ENCODE peak calls at places on chromosome 17, in nine cellular contexts. Z, F, V, A, I, S, K, H and Q are unnamed samples.
A peak's percentile ranks its signal among the peaks of the same experiment; 100 is the strongest.

GRCh38 chr17:54992797-54993639 is 24.5 kb downstream of the STXBP4 start:
- DNase-seq in Z (no peak), F (no peak), V (peak; percentile 58), A (no peak), I (peak; percentile 74), S (peak; percentile 63), K (peak; percentile 69), H (peak; percentile 66), Q (peak; percentile 13)

GRCh38 chr17:65022751-65023421 is 33.7 kb downstream of the GNA13 start:
- DNase-seq in Z (no peak), F (no peak), V (peak; percentile 68), A (no peak), I (peak; percentile 45), S (peak; percentile 95), K (no peak), H (peak; percentile 28), Q (peak; percentile 84)

GRCh38 chr17:81317992-81318391 is 22.9 kb upstream of the SLC38A10 start:
- DNase-seq in Z (no peak), F (no peak), V (no peak), A (no peak), I (no peak), S (no peak), K (no peak), H (no peak), Q (no peak)

GRCh38 chr17:44820631-44821196 is 9.4 kb downstream of the GJC1 start:
- DNase-seq in Z (no peak), F (no peak), V (peak; percentile 90), A (no peak), I (peak; percentile 81), S (no peak), K (no peak), H (peak; percentile 72), Q (no peak)

GRCh38 chr17:79108870-79109269 is 34.2 kb downstream of the ENGASE start:
- DNase-seq in Z (no peak), F (no peak), V (no peak), A (no peak), I (no peak), S (no peak), K (no peak), H (no peak), Q (no peak)

GRCh38 chr17:80377798-80378197 is 37.2 kb upstream of the ENDOV start:
- DNase-seq in Z (no peak), F (no peak), V (no peak), A (no peak), I (no peak), S (no peak), K (no peak), H (no peak), Q (no peak)

GRCh38 chr17:57551321-57552079 is 193.6 kb downstream of the CCDC182 start:
- DNase-seq in Z (no peak), F (peak; percentile 57), V (no peak), A (peak; percentile 76), I (no peak), S (peak; percentile 85), K (no peak), H (no peak), Q (peak; percentile 51)

GRCh38 chr17:44547625-44548297 is 9.5 kb upstream of the FZD2 start:
- DNase-seq in Z (no peak), F (no peak), V (peak; percentile 50), A (no peak), I (no peak), S (no peak), K (no peak), H (peak; percentile 59), Q (no peak)

GRCh38 chr17:47275245-47275984 is 21.8 kb downstream of the ITGB3 start:
- DNase-seq in Z (peak; percentile 87), F (no peak), V (peak; percentile 83), A (no peak), I (peak; percentile 94), S (no peak), K (peak; percentile 93), H (peak; percentile 86), Q (no peak)

GRCh38 chr17:51668963-51669246 is 408.6 kb downstream of the UTP18 start:
- DNase-seq in Z (no peak), F (no peak), V (no peak), A (no peak), I (no peak), S (no peak), K (no peak), H (no peak), Q (no peak)

GRCh38 chr17:34025179-34025551 is 229.9 kb upstream of the CCL2 start:
- DNase-seq in Z (no peak), F (no peak), V (no peak), A (peak; percentile 61), I (no peak), S (peak; percentile 15), K (no peak), H (no peak), Q (no peak)

GRCh38 chr17:48912476-48912875 is 4.3 kb downstream of the UBE2Z start:
- DNase-seq in Z (no peak), F (no peak), V (no peak), A (no peak), I (no peak), S (no peak), K (no peak), H (no peak), Q (no peak)

GRCh38 chr17:561118-561517 is 153.5 kb downstream of the VPS53 start:
- DNase-seq in Z (no peak), F (no peak), V (peak; percentile 66), A (no peak), I (peak; percentile 32), S (no peak), K (no peak), H (peak; percentile 19), Q (no peak)

GRCh38 chr17:45409659-45410076 is 23.0 kb downstream of the ARHGAP27 start:
- DNase-seq in Z (no peak), F (no peak), V (no peak), A (no peak), I (no peak), S (no peak), K (no peak), H (no peak), Q (no peak)

GRCh38 chr17:12320286-12320685 is 299.6 kb downstream of the MAP2K4 start:
- DNase-seq in Z (no peak), F (no peak), V (peak; percentile 48), A (no peak), I (no peak), S (no peak), K (no peak), H (no peak), Q (no peak)

GRCh38 chr17:18965530-18966236 is 13.7 kb downstream of the SLC5A10 start:
- DNase-seq in Z (no peak), F (no peak), V (no peak), A (no peak), I (no peak), S (no peak), K (no peak), H (no peak), Q (no peak)

GRCh38 chr17:18963126-18964017 is 11.4 kb downstream of the SLC5A10 start:
- DNase-seq in Z (no peak), F (no peak), V (no peak), A (no peak), I (no peak), S (no peak), K (no peak), H (no peak), Q (no peak)

GRCh38 chr17:18962494-18962815 is 10.5 kb downstream of the SLC5A10 start:
- DNase-seq in Z (no peak), F (no peak), V (no peak), A (no peak), I (no peak), S (no peak), K (no peak), H (no peak), Q (no peak)

GRCh38 chr17:18964018-18964351 is 12.0 kb downstream of the SLC5A10 start:
- DNase-seq in Z (no peak), F (no peak), V (no peak), A (no peak), I (no peak), S (no peak), K (no peak), H (no peak), Q (no peak)

DNA sequence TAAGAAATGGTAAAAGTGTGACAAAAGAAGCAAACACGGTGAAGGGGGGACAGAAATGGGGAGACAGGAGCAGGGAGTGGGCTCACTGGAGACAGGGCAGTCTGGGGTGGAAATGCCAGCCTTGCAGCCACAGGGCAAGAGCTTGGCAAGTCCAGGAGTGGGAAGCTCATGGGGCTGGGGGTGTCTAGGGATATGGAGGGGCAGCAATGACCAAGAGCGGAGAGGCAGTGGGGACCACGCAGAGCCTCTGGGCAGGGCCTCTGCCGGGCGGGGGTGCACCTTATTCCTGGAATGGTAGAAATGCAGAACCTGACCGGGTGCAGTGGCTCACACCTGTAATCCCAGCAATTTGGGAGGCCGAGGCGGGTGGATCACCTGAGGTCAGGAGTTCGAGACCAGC is 12.6 kb downstream of the SLC5A10 start:
- DNase-seq in Z (no peak), F (no peak), V (no peak), A (no peak), I (no peak), S (no peak), K (no peak), H (no peak), Q (no peak)
- TF ChIP-seq CTCF in Z (no peak), F (no peak), V (no peak), A (no peak), I (no peak), S (no peak), K (no peak), H (no peak), Q (no peak)

DNA sequence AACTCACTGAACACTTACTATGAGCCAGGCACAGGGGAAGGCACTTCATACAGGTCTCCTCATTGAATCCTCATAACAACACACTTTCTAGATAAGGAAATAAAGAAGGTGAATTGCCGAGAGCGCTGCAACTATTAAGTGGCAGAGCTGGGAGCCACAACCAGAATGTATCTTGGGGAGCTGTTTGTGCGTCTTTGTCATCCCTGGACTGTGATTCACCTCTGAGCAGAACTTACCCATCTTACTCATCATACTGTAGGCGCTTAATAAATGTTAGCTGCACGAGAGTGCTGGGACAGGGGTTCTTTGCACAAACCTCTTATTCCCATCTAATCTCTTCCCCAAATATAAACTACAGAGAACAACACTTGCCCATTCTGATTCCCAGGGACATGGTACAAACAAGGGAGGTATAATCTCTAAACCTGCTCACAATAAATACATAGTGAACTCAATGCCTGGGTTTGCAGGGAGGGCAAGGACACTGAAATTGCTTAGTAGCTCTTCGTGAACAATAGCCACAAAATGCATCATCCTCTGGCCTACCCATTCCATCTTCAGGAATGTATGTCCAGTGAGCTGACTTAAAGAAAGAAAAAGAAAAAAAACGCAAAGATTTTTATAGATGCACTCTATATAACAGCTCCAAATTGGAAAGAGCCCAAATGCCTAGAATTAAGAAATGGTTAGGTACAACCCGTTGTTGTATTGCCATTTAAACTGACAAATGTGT is 43.0 kb downstream of the MYO18A start:
- DNase-seq in Z (no peak), F (no peak), V (no peak), A (no peak), I (peak; percentile 34), S (no peak), K (no peak), H (no peak), Q (no peak)
- H3K4me3 ChIP-seq in Z (no peak overlapping the region), F (no peak overlapping the region), V (no peak overlapping the region), A (no peak overlapping the region), I (no peak overlapping the region), S (no peak overlapping the region), K (no peak overlapping the region), H (no peak overlapping the region), Q (no peak overlapping the region)

GRCh38 chr17:77772461-77772897 is 186.0 kb upstream of the TNRC6C start:
- DNase-seq in Z (no peak), F (no peak), V (peak; percentile 47), A (peak; percentile 91), I (peak; percentile 50), S (peak; percentile 57), K (peak; percentile 76), H (peak; percentile 83), Q (no peak)
- TF ChIP-seq CTCF in Z (no peak), F (peak; percentile 52), V (peak; percentile 77), A (peak; percentile 97), I (peak; percentile 62), S (peak; percentile 80), K (peak; percentile 92), H (peak; percentile 80), Q (peak; percentile 83)

GRCh38 chr17:58630883-58631522 is 60.8 kb downstream of the TEX14 start:
- DNase-seq in Z (peak; percentile 46), F (no peak), V (no peak), A (peak; percentile 84), I (no peak), S (peak; percentile 97), K (peak; percentile 86), H (no peak), Q (peak; percentile 90)
- H3K4me3 ChIP-seq in Z (peak overlapping the region; percentile 56), F (peak overlapping the region; percentile 50), V (no peak overlapping the region), A (peak overlapping the region; percentile 50), I (peak overlapping the region; percentile 28), S (no peak overlapping the region), K (no peak overlapping the region), H (no peak overlapping the region), Q (no peak overlapping the region)